ENCODE peak calls at places on chromosomes 16 and 17, in seven cellular contexts. P is HFFc6, S is adrenal gland, V is BE2C, J is IMR-90, E is RWPE1, N is AG10803. T is an unnamed sample.

GRCh38 chr16:476039-476438 is 50.6 kb downstream of the RAB11FIP3 start:
- DNase-seq in E (no peak), N (no peak), S (no peak), J (no peak), V (no peak), P (no peak), T (no peak)

GRCh38 chr16:85781685-85782370 is 17.5 kb downstream of the EMC8 start:
- DNase-seq in E (no peak), P (no peak), J (peak), N (peak), V (no peak), S (peak), T (no peak)

GRCh38 chr17:82317394-82318168 is at the start of gene CD7:
- DNase-seq in N (no peak), P (no peak), J (no peak), V (peak), S (no peak), E (no peak), T (no peak)

GRCh38 chr16:51035110-51035498 is 116.0 kb downstream of the SALL1 start:
- DNase-seq in V (no peak), N (peak), P (no peak), S (no peak), J (no peak), E (no peak), T (no peak)

GRCh38 chr17:76447931-76448652 is 4.9 kb downstream of the UBE2O start:
- DNase-seq in N (peak), S (no peak), E (no peak), P (peak), J (peak), V (peak), T (no peak)

GRCh38 chr17:43016216-43016615 is 6.0 kb downstream of the VAT1 start:
- DNase-seq in S (no peak), E (no peak), V (no peak), P (no peak), N (no peak), J (no peak), T (no peak)

GRCh38 chr16:17228708-17229055 is 242.1 kb downstream of the XYLT1 start:
- DNase-seq in S (no peak), J (no peak), P (no peak), E (no peak), V (no peak), N (no peak), T (no peak)

GRCh38 chr17:17017343-17018014 is 24.8 kb upstream of the MPRIP start:
- DNase-seq in N (no peak), S (no peak), J (no peak), E (no peak), V (no peak), P (no peak), T (no peak)

GRCh38 chr17:76297436-76297835 is 10.6 kb downstream of the QRICH2 start:
- DNase-seq in V (no peak), J (no peak), S (no peak), N (no peak), E (no peak), P (no peak), T (no peak)

GRCh38 chr17:67601897-67602296 is 115.8 kb upstream of the NOL11 start:
- DNase-seq in V (no peak), J (no peak), E (no peak), N (peak), P (no peak), S (no peak), T (no peak)

GRCh38 chr16:57694556-57695377 is at the start of gene DRC7:
- DNase-seq in E (peak), S (peak), N (no peak), V (peak), J (peak), P (peak), T (no peak)

GRCh38 chr16:81994485-81994884 is 16.8 kb downstream of the SDR42E1 start:
- DNase-seq in J (no peak), E (no peak), N (no peak), P (no peak), S (no peak), V (no peak), T (no peak)

GRCh38 chr17:34424814-34425490 is 61.9 kb upstream of the CCL1 start:
- DNase-seq in J (no peak), S (no peak), E (no peak), P (no peak), N (no peak), V (no peak), T (no peak)

GRCh38 chr16:81740163-81740562 is 38.9 kb upstream of the PLCG2 start:
- DNase-seq in V (no peak), J (no peak), P (no peak), S (no peak), N (no peak), E (no peak), T (no peak)

GRCh38 chr16:51287231-51287630 is 136.2 kb upstream of the SALL1 start:
- DNase-seq in E (no peak), J (no peak), V (no peak), N (no peak), P (no peak), S (no peak), T (no peak)

GRCh38 chr17:81239714-81240555 is 817 bp downstream of the NDUFAF8 start:
- DNase-seq in V (no peak), P (peak), J (peak), S (no peak), N (peak), E (no peak), T (no peak)

GRCh38 chr17:27892866-27893769 is at the start of gene LYRM9:
- DNase-seq in P (peak), S (peak), J (peak), V (peak), E (peak), N (peak), T (peak)

GRCh38 chr17:17146791-17147406 is 59.2 kb downstream of the PLD6 start:
- DNase-seq in V (peak), J (no peak), S (no peak), E (no peak), P (no peak), N (no peak), T (no peak)

GRCh38 chr16:72829846-72830620 is 217.9 kb downstream of the ZFHX3 start:
- DNase-seq in V (no peak), J (peak), P (no peak), N (no peak), S (no peak), E (no peak), T (no peak)

GRCh38 chr17:78993241-78993956 is 13.7 kb upstream of the LGALS3BP start:
- DNase-seq in V (peak), P (no peak), J (peak), N (peak), E (no peak), S (peak), T (no peak)

GRCh38 chr17:37614391-37614790 is 5.2 kb upstream of the SYNRG start:
- DNase-seq in J (peak), S (no peak), P (peak), E (peak), N (peak), V (no peak), T (no peak)

GRCh38 chr16:1532771-1533170 is 695 bp upstream of the TMEM204 start:
- DNase-seq in P (no peak), J (no peak), V (no peak), E (no peak), N (no peak), S (no peak), T (no peak)

GRCh38 chr17:3003401-3004149 is 59.8 kb downstream of the OR1D5 start:
- DNase-seq in V (no peak), E (no peak), P (no peak), S (peak), N (no peak), J (no peak), T (no peak)

GRCh38 chr16:21265104-21265825 is 12.8 kb downstream of the CRYM start:
- DNase-seq in J (no peak), P (no peak), N (peak), V (no peak), S (no peak), E (no peak), T (no peak)

GRCh38 chr17:1532836-1533602 is 16.6 kb upstream of the INPP5K start:
- DNase-seq in J (no peak), E (no peak), P (no peak), V (peak), N (no peak), S (no peak), T (no peak)
- TF ChIP-seq CTCF in J (peak), E (no peak), P (peak), V (peak), N (peak), S (peak), T (peak)

DNA sequence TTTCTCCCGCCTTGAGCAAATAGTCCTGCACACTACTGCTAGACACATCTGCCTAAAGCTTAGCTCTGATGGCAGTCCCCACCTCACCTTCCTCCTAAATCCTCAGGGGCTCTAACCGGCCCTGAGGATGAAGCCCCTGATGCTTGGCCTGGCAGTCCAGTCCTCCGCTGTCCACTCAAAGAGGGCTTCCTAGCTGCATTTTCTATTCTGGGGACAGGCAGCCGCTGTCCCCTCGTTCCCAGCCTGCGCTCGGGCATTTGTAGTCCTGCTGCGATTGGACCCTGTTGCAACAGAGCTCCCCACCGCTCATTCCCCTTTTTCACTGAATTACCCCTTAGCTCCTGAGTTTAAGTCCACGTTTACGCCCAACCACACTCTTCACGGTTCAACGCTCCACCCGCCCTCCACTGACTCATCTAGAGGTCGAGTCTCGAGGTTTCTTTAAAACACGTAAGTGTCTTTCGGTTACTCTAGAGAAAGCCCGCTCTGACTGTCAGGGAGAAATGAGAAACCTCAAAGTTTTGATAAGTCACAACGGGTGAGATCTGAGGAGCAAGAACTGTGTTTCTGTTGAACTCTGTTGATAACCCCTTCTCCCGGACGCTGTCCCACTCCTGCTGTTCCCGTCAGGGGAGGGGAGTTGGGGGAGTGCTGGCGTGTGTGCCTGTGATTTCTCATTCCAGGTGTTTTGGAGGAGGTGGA is 4.5 kb downstream of the CCR7 start:
- DNase-seq in V (no peak), S (no peak), E (no peak), N (peak), P (no peak), J (peak), T (peak)
- TF ChIP-seq CTCF in V (no peak), S (no peak), E (peak), N (no peak), P (peak), J (no peak), T (no peak)

GRCh38 chr17:58351182-58351581 is 819 bp downstream of the SUPT4H1 start:
- DNase-seq in V (no peak), E (no peak), J (no peak), S (no peak), P (no peak), N (no peak), T (no peak)

GRCh38 chr17:58354541-58355216 is 2.7 kb upstream of the SUPT4H1 start:
- DNase-seq in V (no peak), S (no peak), J (no peak), N (no peak), E (no peak), P (no peak), T (no peak)

GRCh38 chr17:58352843-58353719 is 1.1 kb upstream of the SUPT4H1 start:
- DNase-seq in N (peak), V (no peak), P (peak), S (no peak), J (peak), E (no peak), T (no peak)

GRCh38 chr17:58351710-58352017 is 337 bp downstream of the SUPT4H1 start:
- DNase-seq in N (no peak), S (no peak), J (no peak), P (no peak), V (no peak), E (no peak), T (no peak)

GRCh38 chr17:58352018-58352842 is at the start of gene SUPT4H1:
- DNase-seq in J (peak), P (peak), N (peak), V (peak), E (peak), S (peak), T (peak)
- TF ChIP-seq CTCF in J (no peak), P (no peak), N (peak), V (no peak), E (no peak), S (peak), T (no peak)

GRCh38 chr17:50774225-50774803 is 7.0 kb upstream of the ANKRD40CL start:
- DNase-seq in N (no peak), J (no peak), S (no peak), P (no peak), V (no peak), E (no peak), T (no peak)
- TF ChIP-seq CTCF in N (no peak), J (no peak), S (no peak), P (no peak), V (no peak), E (no peak), T (no peak)

DNA sequence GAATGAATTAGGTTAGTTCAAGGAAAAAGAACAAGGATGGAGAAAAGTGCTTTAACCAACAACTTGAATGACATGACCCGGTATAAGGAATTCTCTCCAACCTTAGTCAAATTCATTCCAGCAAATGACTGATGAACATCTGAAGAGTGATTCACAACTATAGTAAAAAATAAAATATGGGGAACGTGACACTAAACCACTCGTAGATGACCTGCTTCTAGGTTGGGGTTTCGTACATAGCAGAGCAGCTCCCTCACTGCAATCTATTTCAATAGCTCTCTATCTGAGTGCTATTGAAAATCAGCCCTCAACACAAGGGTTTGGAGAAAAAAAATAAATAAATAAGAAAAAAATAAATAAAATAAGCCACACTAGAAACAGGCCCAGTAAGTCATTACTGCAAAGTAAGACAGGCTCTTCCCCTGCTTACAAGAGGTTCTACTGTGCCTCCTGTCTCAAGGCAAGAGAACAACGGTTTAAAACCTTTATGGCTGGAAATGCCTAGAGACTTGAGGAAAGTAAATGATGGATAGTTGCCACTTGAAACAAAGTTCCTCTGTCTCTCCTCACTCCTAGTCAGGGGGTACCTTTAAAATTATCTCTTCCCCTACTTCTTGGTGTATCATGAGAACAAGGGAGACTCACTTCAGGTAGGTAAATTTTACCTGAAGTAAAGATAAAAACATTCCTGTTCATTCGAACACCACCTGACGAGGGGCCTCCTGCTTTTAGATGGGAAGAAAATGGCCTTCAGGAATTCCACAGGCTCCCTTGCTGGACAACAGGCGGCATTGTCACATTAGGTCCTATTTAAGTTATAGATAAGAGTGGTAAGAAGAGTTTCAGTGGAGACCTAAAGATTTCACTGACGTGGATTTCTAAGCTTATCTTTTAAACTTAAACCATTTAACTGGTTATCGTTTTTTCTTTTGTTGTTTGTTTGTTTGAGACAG is 20.5 kb downstream of the COG7 start:
- DNase-seq in S (no peak), J (peak), P (no peak), E (no peak), N (no peak), V (no peak), T (no peak)
- TF ChIP-seq CTCF in S (peak), J (peak), P (peak), E (no peak), N (no peak), V (peak), T (no peak)

DNA sequence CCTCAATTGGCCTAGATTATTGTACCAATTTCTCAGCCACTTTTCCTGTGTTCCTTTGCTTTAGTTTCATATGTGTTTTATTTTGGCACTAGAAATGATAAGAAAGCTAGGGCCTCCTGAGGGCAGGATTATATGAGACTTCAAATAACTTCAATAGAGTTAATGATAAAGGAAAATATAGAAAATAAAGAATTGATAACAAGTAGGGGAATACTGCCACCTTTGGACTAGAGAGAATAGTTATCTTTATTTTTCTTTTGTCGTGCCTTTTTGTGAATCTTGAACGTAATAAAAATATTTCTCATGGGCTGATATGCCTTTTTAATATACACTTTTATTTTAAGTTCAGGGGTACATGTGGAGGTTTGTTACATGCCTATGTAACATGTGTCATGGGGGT is 29.3 kb upstream of the RBL2 start:
- DNase-seq in E (no peak), S (no peak), J (no peak), N (no peak), V (no peak), P (no peak), T (no peak)
- TF ChIP-seq CTCF in E (no peak), S (no peak), J (peak), N (peak), V (no peak), P (peak), T (no peak)

DNA sequence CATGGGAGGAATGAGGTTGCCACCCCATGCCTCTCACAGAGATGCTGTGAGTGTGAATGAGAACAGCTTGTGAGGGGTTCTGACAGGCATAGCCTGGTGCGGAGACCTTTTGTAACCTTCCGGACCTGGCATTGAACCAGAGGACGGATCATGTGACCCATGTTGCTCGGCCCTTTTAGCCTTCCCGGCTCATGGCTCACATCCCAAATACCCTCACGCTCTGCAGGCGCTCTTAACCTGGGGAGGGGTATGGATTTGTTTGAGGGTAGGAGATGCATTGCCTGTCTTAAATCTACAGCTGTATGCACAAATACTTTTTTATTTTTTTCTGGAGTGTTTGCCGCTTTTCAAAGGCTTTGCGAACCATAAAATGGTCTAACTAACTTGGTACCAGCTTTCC is 102.4 kb upstream of the CRHR1 start:
- DNase-seq in J (no peak), V (no peak), N (no peak), E (no peak), P (no peak), S (no peak), T (no peak)
- TF ChIP-seq CTCF in J (no peak), V (no peak), N (no peak), E (no peak), P (no peak), S (no peak), T (no peak)

DNA sequence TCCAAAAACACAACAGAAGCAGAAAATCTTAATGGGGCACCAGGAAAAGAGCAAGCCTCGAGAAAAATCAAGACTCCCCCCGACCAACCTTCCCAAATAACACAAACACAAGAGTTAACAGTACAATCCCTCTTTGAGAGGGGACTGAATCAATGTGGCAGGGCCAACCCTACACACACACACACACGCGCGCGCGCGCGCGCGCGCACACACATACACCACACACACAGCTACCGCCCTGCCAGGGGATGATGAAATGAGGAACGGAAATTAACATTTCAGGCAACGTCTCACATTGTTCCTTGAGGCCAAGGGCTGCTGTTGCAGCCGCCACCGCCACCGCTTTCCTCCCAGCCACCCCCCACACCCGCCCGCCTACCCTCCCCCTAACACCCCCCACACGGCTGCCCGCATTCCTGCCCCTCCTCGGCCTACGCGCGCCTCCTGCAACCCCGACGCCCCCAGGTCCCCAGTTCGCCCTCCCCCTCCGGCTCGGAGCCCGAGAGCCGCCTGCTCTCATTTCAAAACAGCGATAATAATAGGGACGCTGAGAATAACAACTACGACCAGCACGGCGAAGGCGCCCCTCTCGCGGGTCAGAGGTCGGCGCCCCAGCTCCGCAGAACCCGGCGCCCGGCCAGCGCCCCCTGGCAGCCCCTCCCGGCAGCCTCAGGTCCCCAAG is 1.2 kb downstream of the ANKRD11 start:
- DNase-seq in P (peak), S (peak), E (peak), J (peak), V (peak), N (peak), T (peak)
- TF ChIP-seq CTCF in P (peak), S (peak), E (no peak), J (peak), V (no peak), N (peak), T (peak)

DNA sequence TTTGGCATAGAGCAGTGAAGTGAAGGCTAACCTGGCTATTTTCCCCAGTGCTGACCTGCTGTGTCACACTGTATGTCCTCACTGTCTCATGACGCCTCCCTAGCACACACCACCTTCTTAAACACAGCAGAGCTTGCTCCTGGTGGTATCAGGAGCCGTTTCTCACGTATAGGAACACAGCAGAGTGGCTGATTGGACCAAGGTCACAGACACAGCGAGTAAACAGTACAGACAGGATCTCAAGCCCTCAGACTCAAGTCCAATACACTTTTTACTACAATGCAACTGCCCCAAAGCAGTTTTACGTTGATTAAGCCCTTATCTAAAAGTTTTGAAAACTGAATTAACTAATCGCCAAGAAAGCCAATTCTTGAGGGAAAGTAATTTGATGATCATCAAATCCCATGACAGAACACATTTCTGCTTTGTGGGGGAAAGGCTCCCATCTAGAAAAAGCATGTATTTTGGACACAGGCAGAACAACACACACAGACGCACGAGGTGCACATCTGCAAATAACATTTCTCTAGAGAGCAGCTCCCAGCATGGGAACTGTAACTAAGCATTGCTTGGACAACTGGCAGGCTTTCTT is 15.2 kb downstream of the ARHGAP17 start:
- DNase-seq in S (no peak), N (peak), P (no peak), E (no peak), V (no peak), J (no peak), T (no peak)
- TF ChIP-seq CTCF in S (no peak), N (no peak), P (no peak), E (no peak), V (no peak), J (no peak), T (no peak)

GRCh38 chr17:39702901-39703893 is 3.3 kb downstream of the ERBB2 start:
- DNase-seq in E (no peak), J (peak), V (no peak), S (no peak), N (no peak), P (no peak), T (no peak)
- TF ChIP-seq CTCF in E (no peak), J (no peak), V (no peak), S (no peak), N (no peak), P (no peak), T (no peak)

T was measured in type B pancreatic cell.